ENCODE peak calls at places on chromosomes 5 and 9, in nine cellular contexts. D is fibroblast of pulmonary artery, R is OCI-LY7, C is BE2C, N is kidney, E is A549, Z is heart right ventricle, W is AG09309, F is SJSA1. M is an unnamed sample.

GRCh38 chr5:80266566-80266965 is 10.7 kb upstream of the SERINC5 start:
- DNase-seq in E (no peak), D (no peak), C (no peak), N (no peak), W (no peak), Z (no peak), R (no peak), F (no peak), M (no peak)

GRCh38 chr9:77632652-77633051 is 15.5 kb downstream of the GNA14 start:
- DNase-seq in R (no peak), F (no peak), C (no peak), N (no peak), D (no peak), W (no peak), Z (no peak), E (no peak), M (no peak)

GRCh38 chr9:117156771-117157535 is 257.9 kb downstream of the ASTN2 start:
- DNase-seq in N (no peak), D (no peak), F (no peak), E (no peak), W (no peak), Z (no peak), C (no peak), R (no peak), M (no peak)

GRCh38 chr5:135209495-135209837 is 175.4 kb upstream of the PITX1 start:
- DNase-seq in F (peak), C (no peak), E (no peak), R (no peak), N (no peak), Z (no peak), W (no peak), D (no peak), M (no peak)

GRCh38 chr9:133406480-133407307 is 11.1 kb downstream of the REXO4 start:
- DNase-seq in E (peak), Z (peak), C (peak), N (peak), W (no peak), F (peak), D (peak), R (peak), M (peak)

GRCh38 chr9:119667163-119667562 is 297.9 kb upstream of the BRINP1 start:
- DNase-seq in R (peak), Z (no peak), C (no peak), E (no peak), D (no peak), F (no peak), N (no peak), W (no peak), M (no peak)

GRCh38 chr5:121795511-121795910 is 56.2 kb upstream of the FTMT start:
- DNase-seq in N (no peak), D (no peak), C (no peak), Z (no peak), E (no peak), W (no peak), R (no peak), F (no peak), M (no peak)

GRCh38 chr5:157342822-157343402 is 77.0 kb downstream of the CYFIP2 start:
- DNase-seq in N (no peak), F (peak), E (peak), Z (no peak), W (no peak), R (peak), D (peak), C (peak), M (no peak)

GRCh38 chr9:113154471-113154870 is 3.7 kb downstream of the SLC31A2 start:
- DNase-seq in R (no peak), N (no peak), Z (no peak), E (no peak), F (no peak), D (peak), W (peak), C (no peak), M (no peak)

GRCh38 chr9:26034776-26035175 is 356.5 kb upstream of the TUSC1 start:
- DNase-seq in D (peak), C (no peak), F (no peak), N (no peak), Z (no peak), E (no peak), W (no peak), R (no peak), M (no peak)

GRCh38 chr9:84170521-84171141 is 169.9 kb downstream of the SLC28A3 start:
- DNase-seq in E (peak), N (peak), R (no peak), F (peak), C (peak), D (peak), W (peak), Z (peak), M (no peak)

GRCh38 chr5:91632871-91633270 is 249.8 kb upstream of the ARRDC3 start:
- DNase-seq in R (no peak), C (no peak), W (no peak), Z (no peak), E (no peak), D (no peak), F (no peak), N (no peak), M (no peak)

GRCh38 chr5:176660860-176661641 is 13.8 kb downstream of the TSPAN17 start:
- DNase-seq in Z (peak), F (peak), R (peak), N (peak), D (peak), C (peak), W (no peak), E (peak), M (peak)

GRCh38 chr9:87684627-87685204 is 41.2 kb upstream of the CTSL start:
- DNase-seq in N (no peak), F (no peak), E (peak), D (peak), C (peak), R (no peak), Z (no peak), W (no peak), M (no peak)

GRCh38 chr5:172163346-172163745 is 24.7 kb downstream of the STK10 start:
- DNase-seq in F (no peak), D (no peak), N (no peak), E (no peak), Z (peak), C (no peak), R (no peak), W (no peak), M (no peak)

GRCh38 chr5:132871885-132872284 is 1.6 kb upstream of the LEAP2 start:
- DNase-seq in N (no peak), D (no peak), W (no peak), R (no peak), E (no peak), F (no peak), Z (no peak), C (no peak), M (no peak)

GRCh38 chr5:140381972-140382371 is 19.7 kb upstream of the ANKHD1 start:
- DNase-seq in W (no peak), F (no peak), D (no peak), Z (no peak), N (no peak), C (no peak), R (no peak), E (no peak), M (no peak)

GRCh38 chr9:94632736-94633135 is 6.6 kb downstream of the FBP1 start:
- DNase-seq in Z (no peak), D (no peak), N (no peak), E (no peak), W (no peak), R (no peak), C (peak), F (no peak), M (no peak)

GRCh38 chr5:78755822-78756429 is 107.4 kb upstream of the LHFPL2 start:
- DNase-seq in F (no peak), R (no peak), D (no peak), E (no peak), N (no peak), C (no peak), Z (no peak), W (no peak), M (no peak)

GRCh38 chr5:13763719-13764118 is 180.8 kb downstream of the DNAH5 start:
- DNase-seq in N (no peak), W (no peak), Z (no peak), F (no peak), C (no peak), E (no peak), D (no peak), R (no peak), M (no peak)

GRCh38 chr5:123206618-123207320 is 117.7 kb downstream of the PRDM6 start:
- DNase-seq in R (no peak), W (peak), N (no peak), E (no peak), F (no peak), C (no peak), D (peak), Z (no peak), M (no peak)

GRCh38 chr5:123720339-123720738 is 208.4 kb downstream of the CSNK1G3 start:
- DNase-seq in Z (no peak), F (no peak), N (no peak), C (no peak), E (no peak), D (no peak), R (no peak), W (no peak), M (no peak)

GRCh38 chr9:84387821-84388220 is 47.3 kb upstream of the SLC28A3 start:
- DNase-seq in W (peak), R (no peak), N (no peak), Z (no peak), C (no peak), D (no peak), E (no peak), F (no peak), M (no peak)

GRCh38 chr5:135660826-135661555 is 82.2 kb upstream of the CXCL14 start:
- DNase-seq in W (no peak), C (no peak), Z (no peak), F (no peak), E (no peak), R (no peak), D (no peak), N (peak), M (no peak)

GRCh38 chr9:114385412-114386181 is 2.2 kb downstream of the AKNA start:
- DNase-seq in R (peak), D (peak), W (peak), Z (peak), F (peak), E (no peak), N (peak), C (peak), M (peak)

GRCh38 chr5:14665949-14666741 is 1.6 kb downstream of the OTULIN start:
- DNase-seq in F (no peak), W (no peak), Z (no peak), E (peak), C (peak), R (peak), D (peak), N (no peak), M (peak)

GRCh38 chr9:77833686-77834429 is 185.7 kb upstream of the GNA14 start:
- DNase-seq in D (no peak), W (no peak), N (no peak), F (no peak), E (no peak), C (no peak), R (no peak), Z (no peak), M (no peak)

GRCh38 chr9:86614871-86615849 is 260.9 kb upstream of the TUT7 start:
- DNase-seq in F (peak), W (peak), Z (no peak), R (peak), D (peak), N (no peak), E (no peak), C (no peak), M (no peak)

GRCh38 chr5:116970318-116970717 is 395.7 kb upstream of the SEMA6A start:
- DNase-seq in C (peak), N (no peak), Z (no peak), D (no peak), W (no peak), E (no peak), F (no peak), R (no peak), M (no peak)

GRCh38 chr9:85909390-85909789 is 31.6 kb upstream of the NAA35 start:
- DNase-seq in W (no peak), D (no peak), R (no peak), Z (no peak), N (no peak), F (no peak), E (no peak), C (no peak), M (no peak)

GRCh38 chr5:61991426-61991825 is 314.6 kb upstream of the KIF2A start:
- DNase-seq in C (no peak), F (no peak), Z (no peak), W (no peak), N (no peak), E (no peak), R (no peak), D (no peak), M (no peak)

GRCh38 chr5:59058977-59059687 is 476.3 kb downstream of the RAB3C start:
- DNase-seq in E (no peak), W (no peak), Z (no peak), R (no peak), C (peak), N (no peak), D (no peak), F (no peak), M (no peak)
- H3K4me3 ChIP-seq in E (no peak), W (no peak), Z (no peak), R (no peak), C (no peak), N (no peak), D (no peak), F (no peak), M (no peak)

GRCh38 chr9:131404987-131405386 is 11.1 kb downstream of the PRRC2B start:
- DNase-seq in C (no peak), N (no peak), F (no peak), Z (no peak), R (no peak), D (no peak), E (no peak), W (no peak), M (no peak)
- H3K4me3 ChIP-seq in C (no peak), N (no peak), F (no peak), Z (peak), R (no peak), D (no peak), E (no peak), W (no peak), M (no peak)

DNA sequence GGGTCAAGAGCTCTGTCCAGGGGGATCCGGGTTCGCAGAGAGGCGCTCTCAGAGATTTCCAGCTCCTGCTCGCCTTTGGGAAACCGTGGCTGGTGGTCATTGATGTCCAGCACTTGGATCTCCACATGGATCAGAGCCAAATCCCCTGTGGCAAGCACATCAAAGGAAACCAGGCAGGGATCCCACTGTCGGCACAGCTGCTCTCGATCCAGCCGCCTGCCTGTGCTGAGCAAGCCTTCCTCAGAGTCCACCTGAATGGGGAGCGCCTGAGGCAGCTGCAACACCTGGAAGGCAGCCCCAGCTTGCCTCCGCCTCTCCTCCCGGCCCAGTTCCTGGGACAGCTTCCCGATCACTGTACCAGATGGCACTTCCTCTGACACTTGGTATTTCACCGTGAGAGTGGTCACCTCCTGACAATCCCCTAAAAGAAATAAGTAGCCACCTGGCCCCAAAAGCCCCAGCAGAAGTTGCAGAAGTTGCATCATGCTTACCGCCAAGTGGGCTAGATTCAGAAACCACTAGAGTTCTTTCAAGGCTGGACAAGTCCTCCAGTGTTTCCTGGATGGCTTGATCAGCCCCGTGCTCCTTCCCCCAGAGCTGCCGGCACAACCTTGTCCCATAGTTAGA is 522 bp downstream of the PCDH12 start:
- DNase-seq in R (no peak), Z (no peak), E (no peak), W (no peak), C (no peak), N (no peak), F (peak), D (no peak), M (no peak)
- H3K4me3 ChIP-seq in R (no peak), Z (peak), E (no peak), W (no peak), C (no peak), N (peak), F (no peak), D (no peak), M (no peak)

DNA sequence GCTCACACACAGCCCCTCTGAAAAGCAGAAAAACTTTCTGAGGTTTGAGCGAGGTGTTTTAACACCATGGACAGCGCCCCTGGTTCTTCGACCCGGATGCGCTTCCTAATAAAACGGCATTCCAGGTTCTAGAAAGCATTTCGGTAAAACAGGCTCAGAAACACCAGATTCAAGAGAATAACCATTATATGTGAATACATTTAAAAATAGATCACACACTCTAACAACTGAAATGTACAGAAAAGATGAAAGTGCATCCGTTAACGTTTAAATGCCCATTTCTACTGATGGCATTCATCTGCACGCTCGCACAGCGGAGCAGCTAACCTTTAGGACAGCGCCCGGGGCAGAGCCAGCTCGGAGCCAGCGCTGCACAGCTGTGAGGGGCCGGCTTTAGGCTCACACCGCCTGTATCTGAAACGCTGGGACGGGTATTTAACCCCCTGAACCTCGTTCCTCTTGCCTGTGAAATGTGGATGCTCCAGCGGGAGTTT is 26.3 kb upstream of the TENT4A start:
- DNase-seq in F (no peak), C (no peak), W (no peak), D (peak), E (no peak), Z (no peak), R (no peak), N (no peak), M (no peak)
- H3K4me3 ChIP-seq in F (no peak), C (no peak), W (peak), D (peak), E (no peak), Z (peak), R (no peak), N (peak), M (no peak)

GRCh38 chr5:150509992-150510391 is 2.1 kb downstream of the NDST1 start:
- DNase-seq in R (no peak), F (no peak), E (no peak), Z (no peak), D (no peak), W (no peak), C (no peak), N (no peak), M (no peak)
- H3K4me3 ChIP-seq in R (no peak), F (no peak), E (no peak), Z (no peak), D (no peak), W (no peak), C (no peak), N (no peak), M (no peak)

GRCh38 chr9:128901379-128901778 is 19.4 kb upstream of the PHYHD1 start:
- DNase-seq in W (no peak), N (no peak), R (no peak), C (no peak), Z (no peak), F (no peak), E (no peak), D (no peak), M (no peak)
- H3K4me3 ChIP-seq in W (no peak), N (no peak), R (peak), C (no peak), Z (no peak), F (no peak), E (no peak), D (no peak), M (no peak)

GRCh38 chr9:71977003-71977402 is 65.6 kb downstream of the C9orf85 start:
- DNase-seq in E (no peak), N (no peak), R (no peak), Z (no peak), D (no peak), F (no peak), W (no peak), C (no peak), M (no peak)
- H3K4me3 ChIP-seq in E (no peak), N (no peak), R (no peak), Z (no peak), D (no peak), F (no peak), W (no peak), C (no peak), M (no peak)

GRCh38 chr9:136748656-136749551 is 579 bp upstream of the LCN6 start:
- DNase-seq in F (no peak), N (no peak), R (no peak), D (no peak), Z (peak), W (no peak), C (no peak), E (no peak), M (no peak)
- H3K4me3 ChIP-seq in F (no peak), N (no peak), R (no peak), D (no peak), Z (no peak), W (no peak), C (no peak), E (no peak), M (no peak)

M was measured in GM06990.